ENCODE peak calls at places on chromosome 9, in ten cellular contexts. One of them, this sample, is unnamed.

GRCh38 chr9:133609311-133610098 is at the start of gene FAM163B:
- DNase-seq in stimulated activated naive B cell treated with anti-CD40 and anti-IgM and Interleukin-4, amounts not matched to agents 10 μg/mL and 1 μg/mL and 100 μg/mL, for 72 hours: no peak
- DNase-seq in dorsolateral prefrontal cortex: no peak
- DNase-seq in OCI-LY7: no peak
- DNase-seq in RWPE1: peak
- DNase-seq in stimulated activated CD8-positive, alpha-beta memory T cell treated with anti-CD3 and anti-CD28 coated beads, Interleukin-7, amount 100 ng/mL, for 24 hours: no peak
- DNase-seq in NCI-H1092: no peak
- DNase-seq in EH: peak
- DNase-seq in erythroblast: peak
- DNase-seq in stimulated activated effector memory CD8-positive, alpha-beta T cell treated with anti-CD3 and anti-CD28 coated beads, Interleukin-12 subunit alpha, Interleukin-12 subunit beta, amount 100 ng/mL, for 72 hours: peak
- DNase-seq in this sample: peak

GRCh38 chr9:115213777-115214428 is 95.9 kb upstream of the TNC start:
- DNase-seq in stimulated activated CD8-positive, alpha-beta memory T cell treated with anti-CD3 and anti-CD28 coated beads, Interleukin-7, amount 100 ng/mL, for 24 hours: no peak
- DNase-seq in stimulated activated effector memory CD8-positive, alpha-beta T cell treated with anti-CD3 and anti-CD28 coated beads, Interleukin-12 subunit alpha, Interleukin-12 subunit beta, amount 100 ng/mL, for 72 hours: no peak
- DNase-seq in RWPE1: peak
- DNase-seq in NCI-H1092: no peak
- DNase-seq in OCI-LY7: no peak
- DNase-seq in stimulated activated naive B cell treated with anti-CD40 and anti-IgM and Interleukin-4, amounts not matched to agents 10 μg/mL and 1 μg/mL and 100 μg/mL, for 72 hours: no peak
- DNase-seq in EH: peak
- DNase-seq in dorsolateral prefrontal cortex: no peak
- DNase-seq in erythroblast: no peak
- DNase-seq in this sample: peak

GRCh38 chr9:108445431-108446018 is 410.3 kb downstream of the ACTL7B start:
- DNase-seq in dorsolateral prefrontal cortex: peak
- DNase-seq in stimulated activated naive B cell treated with anti-CD40 and anti-IgM and Interleukin-4, amounts not matched to agents 10 μg/mL and 1 μg/mL and 100 μg/mL, for 72 hours: no peak
- DNase-seq in erythroblast: no peak
- DNase-seq in stimulated activated CD8-positive, alpha-beta memory T cell treated with anti-CD3 and anti-CD28 coated beads, Interleukin-7, amount 100 ng/mL, for 24 hours: no peak
- DNase-seq in RWPE1: no peak
- DNase-seq in NCI-H1092: no peak
- DNase-seq in EH: no peak
- DNase-seq in OCI-LY7: no peak
- DNase-seq in stimulated activated effector memory CD8-positive, alpha-beta T cell treated with anti-CD3 and anti-CD28 coated beads, Interleukin-12 subunit alpha, Interleukin-12 subunit beta, amount 100 ng/mL, for 72 hours: no peak
- DNase-seq in this sample: peak

GRCh38 chr9:136122425-136123383 is 4.0 kb upstream of the TMEM250 start:
- DNase-seq in NCI-H1092: peak
- DNase-seq in stimulated activated naive B cell treated with anti-CD40 and anti-IgM and Interleukin-4, amounts not matched to agents 10 μg/mL and 1 μg/mL and 100 μg/mL, for 72 hours: peak
- DNase-seq in erythroblast: peak
- DNase-seq in stimulated activated effector memory CD8-positive, alpha-beta T cell treated with anti-CD3 and anti-CD28 coated beads, Interleukin-12 subunit alpha, Interleukin-12 subunit beta, amount 100 ng/mL, for 72 hours: peak
- DNase-seq in stimulated activated CD8-positive, alpha-beta memory T cell treated with anti-CD3 and anti-CD28 coated beads, Interleukin-7, amount 100 ng/mL, for 24 hours: peak
- DNase-seq in dorsolateral prefrontal cortex: peak
- DNase-seq in OCI-LY7: peak
- DNase-seq in EH: peak
- DNase-seq in RWPE1: peak
- DNase-seq in this sample: peak

GRCh38 chr9:99023831-99024230 is 80.1 kb downstream of the COL15A1 start:
- DNase-seq in EH: peak
- DNase-seq in RWPE1: no peak
- DNase-seq in NCI-H1092: peak
- DNase-seq in dorsolateral prefrontal cortex: no peak
- DNase-seq in stimulated activated effector memory CD8-positive, alpha-beta T cell treated with anti-CD3 and anti-CD28 coated beads, Interleukin-12 subunit alpha, Interleukin-12 subunit beta, amount 100 ng/mL, for 72 hours: no peak
- DNase-seq in stimulated activated naive B cell treated with anti-CD40 and anti-IgM and Interleukin-4, amounts not matched to agents 10 μg/mL and 1 μg/mL and 100 μg/mL, for 72 hours: no peak
- DNase-seq in erythroblast: no peak
- DNase-seq in stimulated activated CD8-positive, alpha-beta memory T cell treated with anti-CD3 and anti-CD28 coated beads, Interleukin-7, amount 100 ng/mL, for 24 hours: no peak
- DNase-seq in OCI-LY7: peak
- DNase-seq in this sample: peak

GRCh38 chr9:106535439-106535838 is 327.5 kb upstream of the ZNF462 start:
- DNase-seq in erythroblast: no peak
- DNase-seq in stimulated activated effector memory CD8-positive, alpha-beta T cell treated with anti-CD3 and anti-CD28 coated beads, Interleukin-12 subunit alpha, Interleukin-12 subunit beta, amount 100 ng/mL, for 72 hours: no peak
- DNase-seq in RWPE1: no peak
- DNase-seq in stimulated activated naive B cell treated with anti-CD40 and anti-IgM and Interleukin-4, amounts not matched to agents 10 μg/mL and 1 μg/mL and 100 μg/mL, for 72 hours: no peak
- DNase-seq in EH: no peak
- DNase-seq in OCI-LY7: no peak
- DNase-seq in NCI-H1092: no peak
- DNase-seq in dorsolateral prefrontal cortex: no peak
- DNase-seq in stimulated activated CD8-positive, alpha-beta memory T cell treated with anti-CD3 and anti-CD28 coated beads, Interleukin-7, amount 100 ng/mL, for 24 hours: no peak
- DNase-seq in this sample: peak

GRCh38 chr9:87567988-87568800 is 70.5 kb downstream of the DAPK1 start:
- DNase-seq in EH: no peak
- DNase-seq in NCI-H1092: no peak
- DNase-seq in dorsolateral prefrontal cortex: no peak
- DNase-seq in stimulated activated naive B cell treated with anti-CD40 and anti-IgM and Interleukin-4, amounts not matched to agents 10 μg/mL and 1 μg/mL and 100 μg/mL, for 72 hours: no peak
- DNase-seq in stimulated activated CD8-positive, alpha-beta memory T cell treated with anti-CD3 and anti-CD28 coated beads, Interleukin-7, amount 100 ng/mL, for 24 hours: no peak
- DNase-seq in OCI-LY7: no peak
- DNase-seq in RWPE1: no peak
- DNase-seq in stimulated activated effector memory CD8-positive, alpha-beta T cell treated with anti-CD3 and anti-CD28 coated beads, Interleukin-12 subunit alpha, Interleukin-12 subunit beta, amount 100 ng/mL, for 72 hours: no peak
- DNase-seq in erythroblast: no peak
- DNase-seq in this sample: no peak

GRCh38 chr9:135692410-135692809 is 6.9 kb downstream of the SOHLH1 start:
- DNase-seq in OCI-LY7: no peak
- DNase-seq in stimulated activated naive B cell treated with anti-CD40 and anti-IgM and Interleukin-4, amounts not matched to agents 10 μg/mL and 1 μg/mL and 100 μg/mL, for 72 hours: no peak
- DNase-seq in EH: no peak
- DNase-seq in dorsolateral prefrontal cortex: peak
- DNase-seq in erythroblast: no peak
- DNase-seq in NCI-H1092: no peak
- DNase-seq in RWPE1: peak
- DNase-seq in stimulated activated effector memory CD8-positive, alpha-beta T cell treated with anti-CD3 and anti-CD28 coated beads, Interleukin-12 subunit alpha, Interleukin-12 subunit beta, amount 100 ng/mL, for 72 hours: no peak
- DNase-seq in stimulated activated CD8-positive, alpha-beta memory T cell treated with anti-CD3 and anti-CD28 coated beads, Interleukin-7, amount 100 ng/mL, for 24 hours: no peak
- DNase-seq in this sample: no peak

GRCh38 chr9:14957054-14957453 is 46.8 kb upstream of the FREM1 start:
- DNase-seq in stimulated activated effector memory CD8-positive, alpha-beta T cell treated with anti-CD3 and anti-CD28 coated beads, Interleukin-12 subunit alpha, Interleukin-12 subunit beta, amount 100 ng/mL, for 72 hours: no peak
- DNase-seq in dorsolateral prefrontal cortex: no peak
- DNase-seq in RWPE1: no peak
- DNase-seq in stimulated activated CD8-positive, alpha-beta memory T cell treated with anti-CD3 and anti-CD28 coated beads, Interleukin-7, amount 100 ng/mL, for 24 hours: no peak
- DNase-seq in stimulated activated naive B cell treated with anti-CD40 and anti-IgM and Interleukin-4, amounts not matched to agents 10 μg/mL and 1 μg/mL and 100 μg/mL, for 72 hours: no peak
- DNase-seq in NCI-H1092: no peak
- DNase-seq in EH: no peak
- DNase-seq in erythroblast: no peak
- DNase-seq in OCI-LY7: no peak
- DNase-seq in this sample: no peak

GRCh38 chr9:87711857-87712800 is 13.8 kb upstream of the CTSL start:
- DNase-seq in NCI-H1092: no peak
- DNase-seq in stimulated activated CD8-positive, alpha-beta memory T cell treated with anti-CD3 and anti-CD28 coated beads, Interleukin-7, amount 100 ng/mL, for 24 hours: no peak
- DNase-seq in EH: peak
- DNase-seq in OCI-LY7: no peak
- DNase-seq in stimulated activated effector memory CD8-positive, alpha-beta T cell treated with anti-CD3 and anti-CD28 coated beads, Interleukin-12 subunit alpha, Interleukin-12 subunit beta, amount 100 ng/mL, for 72 hours: no peak
- DNase-seq in stimulated activated naive B cell treated with anti-CD40 and anti-IgM and Interleukin-4, amounts not matched to agents 10 μg/mL and 1 μg/mL and 100 μg/mL, for 72 hours: no peak
- DNase-seq in RWPE1: no peak
- DNase-seq in erythroblast: peak
- DNase-seq in dorsolateral prefrontal cortex: no peak
- DNase-seq in this sample: peak

GRCh38 chr9:14746655-14747054 is 24.1 kb upstream of the CER1 start:
- DNase-seq in stimulated activated CD8-positive, alpha-beta memory T cell treated with anti-CD3 and anti-CD28 coated beads, Interleukin-7, amount 100 ng/mL, for 24 hours: no peak
- DNase-seq in stimulated activated naive B cell treated with anti-CD40 and anti-IgM and Interleukin-4, amounts not matched to agents 10 μg/mL and 1 μg/mL and 100 μg/mL, for 72 hours: no peak
- DNase-seq in EH: no peak
- DNase-seq in dorsolateral prefrontal cortex: no peak
- DNase-seq in NCI-H1092: no peak
- DNase-seq in erythroblast: no peak
- DNase-seq in RWPE1: no peak
- DNase-seq in OCI-LY7: no peak
- DNase-seq in stimulated activated effector memory CD8-positive, alpha-beta T cell treated with anti-CD3 and anti-CD28 coated beads, Interleukin-12 subunit alpha, Interleukin-12 subunit beta, amount 100 ng/mL, for 72 hours: no peak
- DNase-seq in this sample: no peak

GRCh38 chr9:123326662-123327093 is 29.3 kb upstream of the CRB2 start:
- DNase-seq in stimulated activated effector memory CD8-positive, alpha-beta T cell treated with anti-CD3 and anti-CD28 coated beads, Interleukin-12 subunit alpha, Interleukin-12 subunit beta, amount 100 ng/mL, for 72 hours: no peak
- DNase-seq in dorsolateral prefrontal cortex: no peak
- DNase-seq in stimulated activated naive B cell treated with anti-CD40 and anti-IgM and Interleukin-4, amounts not matched to agents 10 μg/mL and 1 μg/mL and 100 μg/mL, for 72 hours: peak
- DNase-seq in EH: peak
- DNase-seq in OCI-LY7: peak
- DNase-seq in stimulated activated CD8-positive, alpha-beta memory T cell treated with anti-CD3 and anti-CD28 coated beads, Interleukin-7, amount 100 ng/mL, for 24 hours: no peak
- DNase-seq in NCI-H1092: no peak
- DNase-seq in erythroblast: peak
- DNase-seq in RWPE1: no peak
- DNase-seq in this sample: no peak

GRCh38 chr9:34403554-34404380 is 27.1 kb upstream of the MYORG start:
- DNase-seq in erythroblast: peak
- DNase-seq in EH: peak
- DNase-seq in stimulated activated naive B cell treated with anti-CD40 and anti-IgM and Interleukin-4, amounts not matched to agents 10 μg/mL and 1 μg/mL and 100 μg/mL, for 72 hours: no peak
- DNase-seq in stimulated activated CD8-positive, alpha-beta memory T cell treated with anti-CD3 and anti-CD28 coated beads, Interleukin-7, amount 100 ng/mL, for 24 hours: peak
- DNase-seq in stimulated activated effector memory CD8-positive, alpha-beta T cell treated with anti-CD3 and anti-CD28 coated beads, Interleukin-12 subunit alpha, Interleukin-12 subunit beta, amount 100 ng/mL, for 72 hours: peak
- DNase-seq in dorsolateral prefrontal cortex: peak
- DNase-seq in RWPE1: peak
- DNase-seq in NCI-H1092: peak
- DNase-seq in OCI-LY7: peak
- DNase-seq in this sample: peak

GRCh38 chr9:89929721-89930480 is 325.1 kb downstream of the GADD45G start:
- DNase-seq in stimulated activated effector memory CD8-positive, alpha-beta T cell treated with anti-CD3 and anti-CD28 coated beads, Interleukin-12 subunit alpha, Interleukin-12 subunit beta, amount 100 ng/mL, for 72 hours: no peak
- DNase-seq in stimulated activated naive B cell treated with anti-CD40 and anti-IgM and Interleukin-4, amounts not matched to agents 10 μg/mL and 1 μg/mL and 100 μg/mL, for 72 hours: no peak
- DNase-seq in stimulated activated CD8-positive, alpha-beta memory T cell treated with anti-CD3 and anti-CD28 coated beads, Interleukin-7, amount 100 ng/mL, for 24 hours: no peak
- DNase-seq in OCI-LY7: no peak
- DNase-seq in RWPE1: peak
- DNase-seq in EH: peak
- DNase-seq in NCI-H1092: peak
- DNase-seq in dorsolateral prefrontal cortex: no peak
- DNase-seq in erythroblast: no peak
- DNase-seq in this sample: no peak

GRCh38 chr9:73125651-73126050 is 26.0 kb upstream of the ANXA1 start:
- DNase-seq in EH: no peak
- DNase-seq in stimulated activated CD8-positive, alpha-beta memory T cell treated with anti-CD3 and anti-CD28 coated beads, Interleukin-7, amount 100 ng/mL, for 24 hours: no peak
- DNase-seq in stimulated activated effector memory CD8-positive, alpha-beta T cell treated with anti-CD3 and anti-CD28 coated beads, Interleukin-12 subunit alpha, Interleukin-12 subunit beta, amount 100 ng/mL, for 72 hours: no peak
- DNase-seq in erythroblast: no peak
- DNase-seq in stimulated activated naive B cell treated with anti-CD40 and anti-IgM and Interleukin-4, amounts not matched to agents 10 μg/mL and 1 μg/mL and 100 μg/mL, for 72 hours: no peak
- DNase-seq in dorsolateral prefrontal cortex: no peak
- DNase-seq in RWPE1: no peak
- DNase-seq in OCI-LY7: no peak
- DNase-seq in NCI-H1092: no peak
- DNase-seq in this sample: no peak

GRCh38 chr9:130522233-130522808 is 57.1 kb upstream of the FUBP3 start:
- DNase-seq in stimulated activated effector memory CD8-positive, alpha-beta T cell treated with anti-CD3 and anti-CD28 coated beads, Interleukin-12 subunit alpha, Interleukin-12 subunit beta, amount 100 ng/mL, for 72 hours: no peak
- DNase-seq in erythroblast: no peak
- DNase-seq in stimulated activated naive B cell treated with anti-CD40 and anti-IgM and Interleukin-4, amounts not matched to agents 10 μg/mL and 1 μg/mL and 100 μg/mL, for 72 hours: no peak
- DNase-seq in dorsolateral prefrontal cortex: no peak
- DNase-seq in OCI-LY7: no peak
- DNase-seq in NCI-H1092: no peak
- DNase-seq in RWPE1: no peak
- DNase-seq in stimulated activated CD8-positive, alpha-beta memory T cell treated with anti-CD3 and anti-CD28 coated beads, Interleukin-7, amount 100 ng/mL, for 24 hours: no peak
- DNase-seq in EH: no peak
- DNase-seq in this sample: no peak

GRCh38 chr9:129811967-129812363 is 9.0 kb downstream of the TOR1B start:
- DNase-seq in dorsolateral prefrontal cortex: no peak
- DNase-seq in OCI-LY7: peak
- DNase-seq in erythroblast: no peak
- DNase-seq in NCI-H1092: no peak
- DNase-seq in stimulated activated CD8-positive, alpha-beta memory T cell treated with anti-CD3 and anti-CD28 coated beads, Interleukin-7, amount 100 ng/mL, for 24 hours: no peak
- DNase-seq in RWPE1: no peak
- DNase-seq in stimulated activated effector memory CD8-positive, alpha-beta T cell treated with anti-CD3 and anti-CD28 coated beads, Interleukin-12 subunit alpha, Interleukin-12 subunit beta, amount 100 ng/mL, for 72 hours: no peak
- DNase-seq in stimulated activated naive B cell treated with anti-CD40 and anti-IgM and Interleukin-4, amounts not matched to agents 10 μg/mL and 1 μg/mL and 100 μg/mL, for 72 hours: no peak
- DNase-seq in EH: no peak
- DNase-seq in this sample: no peak

GRCh38 chr9:99626424-99626823 is 195.3 kb upstream of the NR4A3 start:
- DNase-seq in EH: no peak
- DNase-seq in RWPE1: no peak
- DNase-seq in OCI-LY7: no peak
- DNase-seq in NCI-H1092: no peak
- DNase-seq in dorsolateral prefrontal cortex: no peak
- DNase-seq in stimulated activated effector memory CD8-positive, alpha-beta T cell treated with anti-CD3 and anti-CD28 coated beads, Interleukin-12 subunit alpha, Interleukin-12 subunit beta, amount 100 ng/mL, for 72 hours: no peak
- DNase-seq in erythroblast: no peak
- DNase-seq in stimulated activated naive B cell treated with anti-CD40 and anti-IgM and Interleukin-4, amounts not matched to agents 10 μg/mL and 1 μg/mL and 100 μg/mL, for 72 hours: no peak
- DNase-seq in stimulated activated CD8-positive, alpha-beta memory T cell treated with anti-CD3 and anti-CD28 coated beads, Interleukin-7, amount 100 ng/mL, for 24 hours: no peak
- DNase-seq in this sample: no peak

GRCh38 chr9:94802795-94803194 is 76.3 kb downstream of the AOPEP start:
- DNase-seq in stimulated activated effector memory CD8-positive, alpha-beta T cell treated with anti-CD3 and anti-CD28 coated beads, Interleukin-12 subunit alpha, Interleukin-12 subunit beta, amount 100 ng/mL, for 72 hours: peak
- DNase-seq in erythroblast: no peak
- DNase-seq in EH: peak
- DNase-seq in stimulated activated naive B cell treated with anti-CD40 and anti-IgM and Interleukin-4, amounts not matched to agents 10 μg/mL and 1 μg/mL and 100 μg/mL, for 72 hours: no peak
- DNase-seq in RWPE1: peak
- DNase-seq in dorsolateral prefrontal cortex: no peak
- DNase-seq in stimulated activated CD8-positive, alpha-beta memory T cell treated with anti-CD3 and anti-CD28 coated beads, Interleukin-7, amount 100 ng/mL, for 24 hours: no peak
- DNase-seq in NCI-H1092: no peak
- DNase-seq in OCI-LY7: no peak
- DNase-seq in this sample: peak

GRCh38 chr9:94786586-94786985 is 60.1 kb downstream of the AOPEP start:
- DNase-seq in erythroblast: no peak
- DNase-seq in NCI-H1092: no peak
- DNase-seq in dorsolateral prefrontal cortex: no peak
- DNase-seq in stimulated activated naive B cell treated with anti-CD40 and anti-IgM and Interleukin-4, amounts not matched to agents 10 μg/mL and 1 μg/mL and 100 μg/mL, for 72 hours: no peak
- DNase-seq in EH: no peak
- DNase-seq in stimulated activated CD8-positive, alpha-beta memory T cell treated with anti-CD3 and anti-CD28 coated beads, Interleukin-7, amount 100 ng/mL, for 24 hours: no peak
- DNase-seq in OCI-LY7: no peak
- DNase-seq in stimulated activated effector memory CD8-positive, alpha-beta T cell treated with anti-CD3 and anti-CD28 coated beads, Interleukin-12 subunit alpha, Interleukin-12 subunit beta, amount 100 ng/mL, for 72 hours: no peak
- DNase-seq in RWPE1: no peak
- DNase-seq in this sample: no peak

GRCh38 chr9:126480810-126481209 is 132.9 kb upstream of the LMX1B start:
- DNase-seq in stimulated activated naive B cell treated with anti-CD40 and anti-IgM and Interleukin-4, amounts not matched to agents 10 μg/mL and 1 μg/mL and 100 μg/mL, for 72 hours: no peak
- DNase-seq in dorsolateral prefrontal cortex: no peak
- DNase-seq in OCI-LY7: no peak
- DNase-seq in stimulated activated effector memory CD8-positive, alpha-beta T cell treated with anti-CD3 and anti-CD28 coated beads, Interleukin-12 subunit alpha, Interleukin-12 subunit beta, amount 100 ng/mL, for 72 hours: no peak
- DNase-seq in erythroblast: no peak
- DNase-seq in NCI-H1092: no peak
- DNase-seq in EH: no peak
- DNase-seq in stimulated activated CD8-positive, alpha-beta memory T cell treated with anti-CD3 and anti-CD28 coated beads, Interleukin-7, amount 100 ng/mL, for 24 hours: no peak
- DNase-seq in RWPE1: no peak
- DNase-seq in this sample: no peak

GRCh38 chr9:70419546-70420266 is 5.2 kb upstream of the KLF9 start:
- DNase-seq in NCI-H1092: peak
- DNase-seq in stimulated activated effector memory CD8-positive, alpha-beta T cell treated with anti-CD3 and anti-CD28 coated beads, Interleukin-12 subunit alpha, Interleukin-12 subunit beta, amount 100 ng/mL, for 72 hours: peak
- DNase-seq in dorsolateral prefrontal cortex: peak
- DNase-seq in stimulated activated naive B cell treated with anti-CD40 and anti-IgM and Interleukin-4, amounts not matched to agents 10 μg/mL and 1 μg/mL and 100 μg/mL, for 72 hours: peak
- DNase-seq in OCI-LY7: peak
- DNase-seq in stimulated activated CD8-positive, alpha-beta memory T cell treated with anti-CD3 and anti-CD28 coated beads, Interleukin-7, amount 100 ng/mL, for 24 hours: peak
- DNase-seq in RWPE1: peak
- DNase-seq in erythroblast: peak
- DNase-seq in EH: peak
- DNase-seq in this sample: peak

GRCh38 chr9:92970467-92970923 is 23.2 kb downstream of the FGD3 start:
- DNase-seq in RWPE1: peak
- DNase-seq in stimulated activated CD8-positive, alpha-beta memory T cell treated with anti-CD3 and anti-CD28 coated beads, Interleukin-7, amount 100 ng/mL, for 24 hours: no peak
- DNase-seq in stimulated activated naive B cell treated with anti-CD40 and anti-IgM and Interleukin-4, amounts not matched to agents 10 μg/mL and 1 μg/mL and 100 μg/mL, for 72 hours: no peak
- DNase-seq in OCI-LY7: no peak
- DNase-seq in EH: peak
- DNase-seq in stimulated activated effector memory CD8-positive, alpha-beta T cell treated with anti-CD3 and anti-CD28 coated beads, Interleukin-12 subunit alpha, Interleukin-12 subunit beta, amount 100 ng/mL, for 72 hours: no peak
- DNase-seq in dorsolateral prefrontal cortex: no peak
- DNase-seq in NCI-H1092: no peak
- DNase-seq in erythroblast: no peak
- DNase-seq in this sample: peak

GRCh38 chr9:138074516-138074915 is 196.9 kb downstream of the CACNA1B start:
- DNase-seq in stimulated activated effector memory CD8-positive, alpha-beta T cell treated with anti-CD3 and anti-CD28 coated beads, Interleukin-12 subunit alpha, Interleukin-12 subunit beta, amount 100 ng/mL, for 72 hours: no peak
- DNase-seq in dorsolateral prefrontal cortex: no peak
- DNase-seq in stimulated activated CD8-positive, alpha-beta memory T cell treated with anti-CD3 and anti-CD28 coated beads, Interleukin-7, amount 100 ng/mL, for 24 hours: no peak
- DNase-seq in RWPE1: no peak
- DNase-seq in NCI-H1092: no peak
- DNase-seq in EH: no peak
- DNase-seq in erythroblast: no peak
- DNase-seq in stimulated activated naive B cell treated with anti-CD40 and anti-IgM and Interleukin-4, amounts not matched to agents 10 μg/mL and 1 μg/mL and 100 μg/mL, for 72 hours: no peak
- DNase-seq in OCI-LY7: no peak
- DNase-seq in this sample: no peak

GRCh38 chr9:72893437-72893836 is 59.4 kb downstream of the ALDH1A1 start:
- DNase-seq in OCI-LY7: no peak
- DNase-seq in dorsolateral prefrontal cortex: no peak
- DNase-seq in stimulated activated effector memory CD8-positive, alpha-beta T cell treated with anti-CD3 and anti-CD28 coated beads, Interleukin-12 subunit alpha, Interleukin-12 subunit beta, amount 100 ng/mL, for 72 hours: no peak
- DNase-seq in stimulated activated CD8-positive, alpha-beta memory T cell treated with anti-CD3 and anti-CD28 coated beads, Interleukin-7, amount 100 ng/mL, for 24 hours: no peak
- DNase-seq in stimulated activated naive B cell treated with anti-CD40 and anti-IgM and Interleukin-4, amounts not matched to agents 10 μg/mL and 1 μg/mL and 100 μg/mL, for 72 hours: no peak
- DNase-seq in erythroblast: no peak
- DNase-seq in RWPE1: no peak
- DNase-seq in NCI-H1092: no peak
- DNase-seq in EH: no peak
- DNase-seq in this sample: no peak

GRCh38 chr9:125966959-125967711 is 220.0 kb downstream of the PBX3 start:
- DNase-seq in dorsolateral prefrontal cortex: no peak
- DNase-seq in NCI-H1092: peak
- DNase-seq in RWPE1: no peak
- DNase-seq in EH: no peak
- DNase-seq in stimulated activated effector memory CD8-positive, alpha-beta T cell treated with anti-CD3 and anti-CD28 coated beads, Interleukin-12 subunit alpha, Interleukin-12 subunit beta, amount 100 ng/mL, for 72 hours: no peak
- DNase-seq in stimulated activated naive B cell treated with anti-CD40 and anti-IgM and Interleukin-4, amounts not matched to agents 10 μg/mL and 1 μg/mL and 100 μg/mL, for 72 hours: no peak
- DNase-seq in OCI-LY7: no peak
- DNase-seq in erythroblast: no peak
- DNase-seq in stimulated activated CD8-positive, alpha-beta memory T cell treated with anti-CD3 and anti-CD28 coated beads, Interleukin-7, amount 100 ng/mL, for 24 hours: no peak
- DNase-seq in this sample: no peak

This sample was measured in RPMI7951.